ENCODE peak calls at places on chromosomes 5 and 9, in nine cellular contexts. One of them, this sample, is unnamed.

GRCh38 chr5:78594946-78595921 is 53.3 kb downstream of the LHFPL2 start:
- DNase-seq in lung: no peak
- DNase-seq in heart right ventricle: peak
- DNase-seq in IMR-90: peak
- DNase-seq in RWPE1: peak
- DNase-seq in tibial nerve: peak
- DNase-seq in foreskin keratinocyte: peak
- DNase-seq in trophoblast cell: peak
- DNase-seq in endodermal cell: no peak
- DNase-seq in this sample: peak

GRCh38 chr5:118068886-118069285 is 919.5 kb downstream of the DTWD2 start:
- DNase-seq in lung: no peak
- DNase-seq in tibial nerve: no peak
- DNase-seq in endodermal cell: no peak
- DNase-seq in trophoblast cell: no peak
- DNase-seq in IMR-90: no peak
- DNase-seq in RWPE1: no peak
- DNase-seq in foreskin keratinocyte: no peak
- DNase-seq in heart right ventricle: no peak
- DNase-seq in this sample: no peak

GRCh38 chr9:90855208-90856000 is 53.8 kb downstream of the SYK start:
- DNase-seq in IMR-90: no peak
- DNase-seq in RWPE1: no peak
- DNase-seq in endodermal cell: no peak
- DNase-seq in tibial nerve: no peak
- DNase-seq in trophoblast cell: no peak
- DNase-seq in foreskin keratinocyte: no peak
- DNase-seq in lung: no peak
- DNase-seq in heart right ventricle: no peak
- DNase-seq in this sample: no peak

GRCh38 chr5:134576386-134577021 is 51.0 kb downstream of the JADE2 start:
- DNase-seq in IMR-90: no peak
- DNase-seq in lung: no peak
- DNase-seq in foreskin keratinocyte: no peak
- DNase-seq in heart right ventricle: no peak
- DNase-seq in endodermal cell: no peak
- DNase-seq in RWPE1: no peak
- DNase-seq in tibial nerve: no peak
- DNase-seq in trophoblast cell: peak
- DNase-seq in this sample: no peak

GRCh38 chr5:176317534-176318374 is 43.8 kb downstream of the KIAA1191 start:
- DNase-seq in RWPE1: no peak
- DNase-seq in foreskin keratinocyte: no peak
- DNase-seq in heart right ventricle: no peak
- DNase-seq in lung: no peak
- DNase-seq in endodermal cell: no peak
- DNase-seq in IMR-90: no peak
- DNase-seq in tibial nerve: no peak
- DNase-seq in trophoblast cell: no peak
- DNase-seq in this sample: no peak

GRCh38 chr9:70924905-70925547 is 196.4 kb downstream of the TRPM3 start:
- DNase-seq in heart right ventricle: peak
- DNase-seq in foreskin keratinocyte: peak
- DNase-seq in endodermal cell: peak
- DNase-seq in trophoblast cell: peak
- DNase-seq in lung: peak
- DNase-seq in RWPE1: peak
- DNase-seq in tibial nerve: peak
- DNase-seq in IMR-90: peak
- DNase-seq in this sample: no peak

GRCh38 chr5:854966-855743 is 4.4 kb upstream of the ZDHHC11 start:
- DNase-seq in foreskin keratinocyte: no peak
- DNase-seq in endodermal cell: no peak
- DNase-seq in heart right ventricle: no peak
- DNase-seq in tibial nerve: no peak
- DNase-seq in IMR-90: no peak
- DNase-seq in RWPE1: no peak
- DNase-seq in lung: no peak
- DNase-seq in trophoblast cell: no peak
- DNase-seq in this sample: no peak

GRCh38 chr9:126696764-126697145 is 83.0 kb downstream of the LMX1B start:
- DNase-seq in lung: no peak
- DNase-seq in RWPE1: no peak
- DNase-seq in heart right ventricle: no peak
- DNase-seq in foreskin keratinocyte: no peak
- DNase-seq in trophoblast cell: no peak
- DNase-seq in tibial nerve: no peak
- DNase-seq in endodermal cell: peak
- DNase-seq in IMR-90: no peak
- DNase-seq in this sample: no peak

GRCh38 chr5:10192309-10192708 is 57.4 kb downstream of the ATPSCKMT start:
- DNase-seq in trophoblast cell: no peak
- DNase-seq in endodermal cell: no peak
- DNase-seq in heart right ventricle: no peak
- DNase-seq in lung: no peak
- DNase-seq in RWPE1: no peak
- DNase-seq in foreskin keratinocyte: no peak
- DNase-seq in tibial nerve: no peak
- DNase-seq in IMR-90: peak
- DNase-seq in this sample: no peak

GRCh38 chr9:14661421-14662059 is 31.7 kb downstream of the ZDHHC21 start:
- DNase-seq in endodermal cell: no peak
- DNase-seq in heart right ventricle: no peak
- DNase-seq in IMR-90: peak
- DNase-seq in RWPE1: no peak
- DNase-seq in tibial nerve: no peak
- DNase-seq in foreskin keratinocyte: no peak
- DNase-seq in trophoblast cell: peak
- DNase-seq in lung: no peak
- DNase-seq in this sample: no peak

GRCh38 chr5:159179556-159180305 is 29.6 kb downstream of the RNF145 start:
- DNase-seq in tibial nerve: no peak
- DNase-seq in lung: no peak
- DNase-seq in RWPE1: no peak
- DNase-seq in heart right ventricle: no peak
- DNase-seq in trophoblast cell: no peak
- DNase-seq in foreskin keratinocyte: no peak
- DNase-seq in IMR-90: peak
- DNase-seq in endodermal cell: no peak
- DNase-seq in this sample: no peak
- H3K27ac ChIP-seq in tibial nerve: peak
- H3K27ac ChIP-seq in lung: peak
- H3K27ac ChIP-seq in RWPE1: no peak
- H3K27ac ChIP-seq in heart right ventricle: no peak
- H3K27ac ChIP-seq in trophoblast cell: no peak
- H3K27ac ChIP-seq in foreskin keratinocyte: peak
- H3K27ac ChIP-seq in IMR-90: peak
- H3K27ac ChIP-seq in endodermal cell: no peak
- H3K27ac ChIP-seq in this sample: peak

GRCh38 chr9:136692190-136693134 is 5.2 kb upstream of the AGPAT2 start:
- DNase-seq in IMR-90: no peak
- DNase-seq in trophoblast cell: no peak
- DNase-seq in endodermal cell: no peak
- DNase-seq in lung: no peak
- DNase-seq in tibial nerve: no peak
- DNase-seq in RWPE1: no peak
- DNase-seq in heart right ventricle: no peak
- DNase-seq in foreskin keratinocyte: no peak
- DNase-seq in this sample: no peak
- H3K27ac ChIP-seq in IMR-90: no peak
- H3K27ac ChIP-seq in trophoblast cell: no peak
- H3K27ac ChIP-seq in endodermal cell: no peak
- H3K27ac ChIP-seq in lung: no peak
- H3K27ac ChIP-seq in tibial nerve: no peak
- H3K27ac ChIP-seq in RWPE1: peak
- H3K27ac ChIP-seq in heart right ventricle: no peak
- H3K27ac ChIP-seq in foreskin keratinocyte: no peak
- H3K27ac ChIP-seq in this sample: no peak

DNA sequence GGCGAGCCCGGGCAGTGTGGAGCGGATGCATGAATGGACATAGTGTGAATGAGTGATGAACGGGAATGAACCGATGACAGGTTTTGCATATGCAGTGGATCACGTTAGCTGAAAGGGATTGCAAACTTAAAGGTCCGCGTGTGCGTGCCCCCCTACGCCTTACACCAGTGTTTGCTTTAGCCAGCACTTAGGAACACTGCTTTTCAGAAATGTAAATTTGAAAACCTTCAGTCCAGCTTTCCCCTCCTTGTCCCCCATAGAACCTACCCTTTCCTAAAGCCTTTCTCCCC is 692 bp downstream of the PSAT1 start:
- DNase-seq in RWPE1: no peak
- DNase-seq in tibial nerve: no peak
- DNase-seq in foreskin keratinocyte: no peak
- DNase-seq in IMR-90: peak
- DNase-seq in lung: no peak
- DNase-seq in endodermal cell: no peak
- DNase-seq in heart right ventricle: no peak
- DNase-seq in trophoblast cell: no peak
- DNase-seq in this sample: no peak
- H3K27ac ChIP-seq in RWPE1: peak
- H3K27ac ChIP-seq in tibial nerve: peak
- H3K27ac ChIP-seq in foreskin keratinocyte: no peak
- H3K27ac ChIP-seq in IMR-90: peak
- H3K27ac ChIP-seq in lung: no peak
- H3K27ac ChIP-seq in endodermal cell: peak
- H3K27ac ChIP-seq in heart right ventricle: no peak
- H3K27ac ChIP-seq in trophoblast cell: no peak
- H3K27ac ChIP-seq in this sample: peak

DNA sequence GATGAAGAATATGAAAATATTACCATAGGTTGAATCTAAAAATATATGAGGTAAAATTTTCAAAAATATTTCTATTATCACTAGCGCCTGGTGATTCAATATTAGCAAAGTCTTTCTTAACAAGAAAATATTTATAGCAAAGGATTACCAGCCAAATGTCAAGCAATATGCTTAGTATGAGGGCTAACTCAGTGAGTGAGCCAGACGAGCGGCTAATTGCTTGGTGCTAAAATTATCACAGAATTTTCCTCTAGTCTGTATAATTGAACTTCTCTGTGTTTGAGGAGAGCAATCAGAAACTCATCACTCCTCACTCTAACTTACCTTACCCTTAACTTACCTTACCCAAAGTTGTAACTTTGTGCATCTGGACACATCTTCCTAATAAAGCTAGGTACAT is 304.9 kb upstream of the PRR16 start:
- DNase-seq in IMR-90: no peak
- DNase-seq in endodermal cell: no peak
- DNase-seq in RWPE1: no peak
- DNase-seq in tibial nerve: no peak
- DNase-seq in lung: no peak
- DNase-seq in foreskin keratinocyte: no peak
- DNase-seq in trophoblast cell: no peak
- DNase-seq in heart right ventricle: no peak
- DNase-seq in this sample: no peak
- H3K27ac ChIP-seq in IMR-90: no peak
- H3K27ac ChIP-seq in endodermal cell: no peak
- H3K27ac ChIP-seq in RWPE1: no peak
- H3K27ac ChIP-seq in tibial nerve: no peak
- H3K27ac ChIP-seq in lung: no peak
- H3K27ac ChIP-seq in foreskin keratinocyte: no peak
- H3K27ac ChIP-seq in trophoblast cell: no peak
- H3K27ac ChIP-seq in heart right ventricle: no peak
- H3K27ac ChIP-seq in this sample: peak

DNA sequence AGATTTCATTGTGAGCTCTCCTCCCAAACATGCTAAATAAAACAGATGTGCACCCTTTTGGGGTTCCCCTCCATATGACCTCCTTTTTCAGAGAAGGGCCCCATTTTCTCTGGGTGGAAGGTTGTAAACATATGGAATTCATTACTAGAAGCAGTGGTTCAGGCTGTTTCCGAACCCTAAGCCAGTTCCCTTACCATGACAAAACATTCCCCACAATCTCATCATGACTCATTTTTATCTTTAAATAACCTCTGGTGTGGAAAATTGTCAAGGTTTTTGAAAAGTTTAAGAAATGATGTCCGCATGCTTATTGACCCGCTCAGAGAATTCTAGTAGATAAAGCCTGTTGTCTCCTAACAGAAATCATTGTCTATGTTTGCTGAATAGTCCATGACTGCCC is 127.3 kb upstream of the PIK3R1 start:
- DNase-seq in trophoblast cell: peak
- DNase-seq in foreskin keratinocyte: no peak
- DNase-seq in RWPE1: no peak
- DNase-seq in tibial nerve: no peak
- DNase-seq in heart right ventricle: no peak
- DNase-seq in IMR-90: peak
- DNase-seq in endodermal cell: no peak
- DNase-seq in lung: no peak
- DNase-seq in this sample: no peak
- H3K27ac ChIP-seq in trophoblast cell: no peak
- H3K27ac ChIP-seq in foreskin keratinocyte: no peak
- H3K27ac ChIP-seq in RWPE1: no peak
- H3K27ac ChIP-seq in tibial nerve: peak
- H3K27ac ChIP-seq in heart right ventricle: no peak
- H3K27ac ChIP-seq in IMR-90: no peak
- H3K27ac ChIP-seq in endodermal cell: no peak
- H3K27ac ChIP-seq in lung: no peak
- H3K27ac ChIP-seq in this sample: no peak

DNA sequence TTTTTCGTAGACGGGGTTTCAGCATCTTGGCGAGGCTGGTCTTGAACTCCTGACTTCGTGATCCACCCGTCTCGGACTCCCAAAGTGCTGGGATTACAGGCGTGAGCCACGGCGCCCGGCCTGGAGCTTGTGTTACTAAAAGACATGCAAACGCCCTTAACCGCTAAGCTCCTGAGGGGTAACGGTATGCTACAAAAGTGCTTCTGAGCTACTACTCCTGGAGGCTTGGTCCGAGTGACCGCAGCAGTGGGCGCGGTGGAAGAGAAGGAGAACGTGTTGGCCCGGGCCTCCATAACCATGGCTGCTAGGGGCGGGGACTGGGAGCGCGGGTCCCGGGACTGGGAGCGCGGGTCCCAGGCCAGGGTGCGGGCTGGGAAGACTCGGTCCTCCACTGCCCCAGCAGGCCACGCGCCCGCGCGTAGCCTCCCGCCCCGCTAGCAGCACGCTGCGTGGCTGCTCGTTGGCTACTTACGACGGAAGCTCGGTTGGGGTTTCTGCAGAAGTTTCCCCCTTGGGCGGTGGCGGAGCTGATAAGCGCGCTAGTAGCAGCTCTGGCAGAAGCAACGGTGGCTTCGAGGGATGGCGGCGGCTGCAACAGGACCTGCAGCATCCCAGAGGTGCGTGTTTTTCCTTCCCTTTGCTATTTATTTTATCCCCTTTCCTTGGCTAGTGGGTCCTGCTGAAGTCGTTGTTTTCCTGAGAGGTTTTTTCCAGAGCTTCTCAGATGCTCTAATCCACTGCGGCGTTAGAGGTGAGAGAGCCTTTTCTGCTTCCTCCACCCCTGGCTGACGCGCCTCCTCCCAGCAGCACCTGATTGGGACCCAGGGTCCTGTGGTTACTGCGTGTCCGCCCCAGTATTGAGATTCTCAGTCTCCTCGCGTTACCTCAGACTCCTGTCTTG is 69.3 kb upstream of the CCDC180 start:
- DNase-seq in foreskin keratinocyte: peak
- DNase-seq in heart right ventricle: peak
- DNase-seq in trophoblast cell: peak
- DNase-seq in IMR-90: peak
- DNase-seq in endodermal cell: peak
- DNase-seq in lung: peak
- DNase-seq in RWPE1: peak
- DNase-seq in tibial nerve: peak
- DNase-seq in this sample: no peak
- H3K27ac ChIP-seq in foreskin keratinocyte: no peak
- H3K27ac ChIP-seq in heart right ventricle: peak
- H3K27ac ChIP-seq in trophoblast cell: peak
- H3K27ac ChIP-seq in IMR-90: peak
- H3K27ac ChIP-seq in endodermal cell: peak
- H3K27ac ChIP-seq in lung: peak
- H3K27ac ChIP-seq in RWPE1: peak
- H3K27ac ChIP-seq in tibial nerve: peak
- H3K27ac ChIP-seq in this sample: peak